ENCODE peak calls at places on chromosomes 4 and X, in eight cellular contexts. Z is neural crest cell, Y is BJ, F is breast epithelium, S is HFFc6, L is GM12865, E is brain microvascular endothelial cell, Q is dorsolateral prefrontal cortex. B is an unnamed sample.

GRCh38 chrX:11143931-11144678 is 33.0 kb downstream of the HCCS start:
- DNase-seq in Z (peak; percentile 53), Y (no peak), F (no peak), S (peak; percentile 63), L (peak; percentile 83), E (peak; percentile 76), Q (no peak), B (peak; percentile 67)

GRCh38 chr4:104446431-104446925 is 48.2 kb downstream of the CXXC4 start:
- DNase-seq in Z (no peak), Y (no peak), F (no peak), S (no peak), L (no peak), E (no peak), Q (no peak), B (no peak)

GRCh38 chr4:147831452-147832192 is 99.7 kb downstream of the ARHGAP10 start:
- DNase-seq in Z (no peak), Y (peak; percentile 71), F (no peak), S (peak; percentile 90), L (no peak), E (peak; percentile 87), Q (no peak), B (peak; percentile 85)

GRCh38 chrX:17242470-17242869 is 132.5 kb upstream of the NHS start:
- DNase-seq in Z (peak; percentile 66), Y (no peak), F (no peak), S (peak; percentile 31), L (peak; percentile 39), E (peak; percentile 50), Q (no peak), B (peak; percentile 52)

GRCh38 chr4:149896428-149896827 is 80.8 kb upstream of the IQCM start:
- DNase-seq in Z (no peak), Y (no peak), F (no peak), S (peak; percentile 59), L (no peak), E (peak; percentile 38), Q (no peak), B (peak; percentile 62)

GRCh38 chr4:150045410-150045809 is 32.8 kb upstream of the DCLK2 start:
- DNase-seq in Z (no peak), Y (no peak), F (no peak), S (no peak), L (no peak), E (no peak), Q (no peak), B (no peak)

GRCh38 chr4:81472249-81473085 is 760 bp upstream of the RASGEF1B start:
- DNase-seq in Z (no peak), Y (no peak), F (no peak), S (peak; percentile 8), L (peak; percentile 58), E (peak; percentile 25), Q (no peak), B (peak; percentile 12)

GRCh38 chrX:153870791-153871360 is 15.1 kb downstream of the L1CAM start:
- DNase-seq in Z (no peak), Y (no peak), F (no peak), S (no peak), L (no peak), E (no peak), Q (no peak), B (no peak)

GRCh38 chr4:4395849-4396627 is 9.1 kb downstream of the NSG1 start:
- DNase-seq in Z (no peak), Y (no peak), F (no peak), S (peak; percentile 29), L (peak; percentile 27), E (peak; percentile 45), Q (no peak), B (peak; percentile 13)

GRCh38 chr4:169147217-169147616 is 123.5 kb downstream of the SH3RF1 start:
- DNase-seq in Z (no peak), Y (no peak), F (no peak), S (peak; percentile 28), L (no peak), E (no peak), Q (no peak), B (peak; percentile 64)

GRCh38 chrX:44874481-44875184 is 1.6 kb downstream of the KDM6A start:
- DNase-seq in Z (no peak), Y (no peak), F (no peak), S (no peak), L (peak; percentile 54), E (no peak), Q (no peak), B (peak; percentile 31)

GRCh38 chr4:7223566-7223965 is 31.2 kb downstream of the SORCS2 start:
- DNase-seq in Z (no peak), Y (no peak), F (no peak), S (no peak), L (no peak), E (no peak), Q (no peak), B (no peak)

GRCh38 chrX:138777230-138777629 is 65.7 kb upstream of the FGF13 start:
- DNase-seq in Z (no peak), Y (no peak), F (no peak), S (no peak), L (no peak), E (no peak), Q (no peak), B (no peak)